ENCODE peak calls at places on chromosomes 3 and 15, in eight cellular contexts. W, U, G, N, B, V, I and Q are unnamed samples.

GRCh38 chr15:78072080-78072892 is 5.2 kb downstream of the TBC1D2B start:
- DNase-seq in V (peak; percentile 44), I (no peak), W (no peak), B (no peak), G (peak; percentile 64), U (no peak), N (no peak), Q (no peak)

GRCh38 chr3:79947469-79947868 is 179.7 kb upstream of the ROBO1 start:
- DNase-seq in B (no peak), N (no peak), I (no peak), G (no peak), U (no peak), V (peak; percentile 78), W (peak; percentile 55), Q (no peak)

GRCh38 chr15:39429898-39430357 is 151.0 kb upstream of the THBS1 start:
- DNase-seq in N (no peak), I (no peak), W (peak; percentile 74), V (peak; percentile 79), B (no peak), U (no peak), G (no peak), Q (peak; percentile 14)

GRCh38 chr3:107662586-107662985 is 139.8 kb downstream of the BBX start:
- DNase-seq in V (no peak), I (no peak), W (no peak), G (no peak), U (no peak), B (no peak), N (no peak), Q (no peak)

GRCh38 chr3:45414823-45415222 is 26.4 kb downstream of the LARS2 start:
- DNase-seq in N (no peak), G (no peak), I (no peak), U (no peak), B (no peak), V (peak; percentile 52), W (peak; percentile 20), Q (no peak)

GRCh38 chr15:39833515-39833981 is 50.9 kb upstream of the FSIP1 start:
- DNase-seq in N (no peak), I (no peak), G (no peak), V (peak; percentile 50), W (peak; percentile 25), U (no peak), B (peak; percentile 60), Q (no peak)

GRCh38 chr3:39097716-39098472 is 9.5 kb downstream of the GORASP1 start:
- DNase-seq in U (no peak), N (no peak), B (peak; percentile 89), V (no peak), I (no peak), W (no peak), G (no peak), Q (no peak)

GRCh38 chr3:14361068-14361677 is 41.2 kb upstream of the SLC6A6 start:
- DNase-seq in V (no peak), W (no peak), I (no peak), B (no peak), N (no peak), U (no peak), G (no peak), Q (no peak)

GRCh38 chr15:89556413-89557262 is 18.6 kb upstream of the TICRR start:
- DNase-seq in N (no peak), I (no peak), V (peak; percentile 58), U (no peak), W (peak; percentile 63), G (peak; percentile 31), B (no peak), Q (peak; percentile 74)

GRCh38 chr15:31280037-31280830 is 46.4 kb upstream of the KLF13 start:
- DNase-seq in N (peak; percentile 55), G (peak; percentile 14), I (no peak), U (peak; percentile 52), V (no peak), B (no peak), W (peak; percentile 31), Q (no peak)

GRCh38 chr3:8736436-8736835 is 2.8 kb downstream of the CAV3 start:
- DNase-seq in I (no peak), N (no peak), U (no peak), V (no peak), G (no peak), B (no peak), W (no peak), Q (no peak)

GRCh38 chr3:80550154-80550553 is 782.4 kb upstream of the ROBO1 start:
- DNase-seq in G (no peak), B (no peak), U (no peak), V (no peak), W (no peak), N (no peak), I (no peak), Q (no peak)

GRCh38 chr3:169367016-169367415 is 296.5 kb downstream of the MECOM start:
- DNase-seq in V (no peak), U (no peak), G (no peak), W (no peak), B (no peak), I (no peak), N (no peak), Q (no peak)

GRCh38 chr3:169362872-169363271 is 300.6 kb downstream of the MECOM start:
- DNase-seq in B (no peak), U (no peak), I (no peak), G (no peak), V (no peak), W (no peak), N (no peak), Q (peak; percentile 31)

GRCh38 chr3:169362261-169362660 is 301.3 kb downstream of the MECOM start:
- DNase-seq in B (no peak), U (no peak), I (no peak), G (peak; percentile 55), V (no peak), N (no peak), W (peak; percentile 64), Q (peak; percentile 87)

GRCh38 chr3:169363318-169363717 is 300.2 kb downstream of the MECOM start:
- DNase-seq in B (no peak), N (no peak), G (peak; percentile 9), U (no peak), I (no peak), W (no peak), V (no peak), Q (peak; percentile 34)

GRCh38 chr3:169365993-169366915 is 297.3 kb downstream of the MECOM start:
- DNase-seq in U (no peak), G (no peak), B (no peak), I (no peak), N (no peak), V (peak; percentile 72), W (peak; percentile 81), Q (no peak)
- TF ChIP-seq CTCF in U (no peak), G (no peak), B (no peak), I (no peak), N (no peak), V (no peak), W (no peak), Q (no peak)

DNA sequence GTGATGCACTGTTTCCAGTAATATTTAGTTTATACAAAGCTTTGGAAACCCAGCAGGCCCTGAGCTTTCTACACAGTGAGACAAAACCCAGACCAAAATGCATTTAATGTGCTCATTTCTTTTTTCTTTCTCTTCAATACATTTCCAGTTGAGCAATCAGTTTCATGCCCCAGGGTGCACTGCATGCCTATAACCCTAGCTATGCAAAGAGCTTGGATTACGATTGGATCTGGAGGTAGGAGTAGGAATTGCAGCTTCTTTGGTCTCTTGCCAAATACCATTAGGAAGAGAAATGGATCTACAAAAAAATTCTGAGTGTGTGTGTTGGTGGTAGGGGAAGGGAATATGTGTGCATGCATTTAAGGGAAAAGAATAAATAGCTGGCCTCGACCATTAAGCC is 1001.4 kb downstream of the SQOR start:
- DNase-seq in B (no peak), N (no peak), V (peak; percentile 68), W (no peak), U (no peak), G (no peak), I (no peak), Q (no peak)
- TF ChIP-seq CTCF in B (no peak), N (no peak), V (no peak), W (no peak), U (no peak), G (no peak), I (no peak), Q (no peak)

GRCh38 chr15:68633181-68634121 is 54.7 kb downstream of the CORO2B start:
- DNase-seq in U (no peak), W (no peak), N (no peak), V (no peak), B (no peak), I (no peak), G (no peak), Q (no peak)

GRCh38 chr15:68632101-68632500 is 53.3 kb downstream of the CORO2B start:
- DNase-seq in I (no peak), W (no peak), B (no peak), U (no peak), V (no peak), N (no peak), G (no peak), Q (no peak)

GRCh38 chr15:68630836-68631235 is 52.0 kb downstream of the CORO2B start:
- DNase-seq in W (no peak), N (no peak), V (no peak), U (no peak), I (no peak), B (no peak), G (no peak), Q (no peak)

GRCh38 chr15:68630205-68630555 is 51.4 kb downstream of the CORO2B start:
- DNase-seq in G (no peak), B (no peak), W (no peak), U (no peak), I (no peak), N (no peak), V (no peak), Q (no peak)

DNA sequence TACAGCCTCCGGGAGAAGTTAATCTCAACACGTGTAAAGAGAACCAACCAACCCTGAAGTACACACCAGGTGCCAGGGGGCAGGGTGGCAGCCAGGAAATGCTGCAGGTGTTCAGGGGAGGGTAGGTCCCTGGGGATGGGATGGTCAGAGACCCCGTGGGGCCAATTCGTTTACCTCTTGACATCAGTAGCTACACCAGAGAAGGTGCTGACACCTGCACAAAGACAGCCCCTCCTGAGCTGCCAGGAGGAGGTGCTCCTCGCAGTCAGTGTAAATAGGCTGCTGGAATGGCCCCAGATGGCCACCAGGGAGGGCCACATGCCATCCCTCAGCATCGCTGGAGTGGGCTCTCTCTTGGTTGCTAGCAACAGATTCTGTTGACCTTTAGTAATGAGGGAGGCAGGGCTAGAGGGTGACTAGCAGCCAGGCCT is 52.8 kb downstream of the CORO2B start:
- DNase-seq in I (no peak), B (no peak), W (no peak), N (no peak), G (no peak), U (no peak), V (no peak), Q (no peak)
- TF ChIP-seq CTCF in I (peak; percentile 44), B (no peak), W (no peak), N (no peak), G (no peak), U (no peak), V (peak; percentile 21), Q (no peak)

DNA sequence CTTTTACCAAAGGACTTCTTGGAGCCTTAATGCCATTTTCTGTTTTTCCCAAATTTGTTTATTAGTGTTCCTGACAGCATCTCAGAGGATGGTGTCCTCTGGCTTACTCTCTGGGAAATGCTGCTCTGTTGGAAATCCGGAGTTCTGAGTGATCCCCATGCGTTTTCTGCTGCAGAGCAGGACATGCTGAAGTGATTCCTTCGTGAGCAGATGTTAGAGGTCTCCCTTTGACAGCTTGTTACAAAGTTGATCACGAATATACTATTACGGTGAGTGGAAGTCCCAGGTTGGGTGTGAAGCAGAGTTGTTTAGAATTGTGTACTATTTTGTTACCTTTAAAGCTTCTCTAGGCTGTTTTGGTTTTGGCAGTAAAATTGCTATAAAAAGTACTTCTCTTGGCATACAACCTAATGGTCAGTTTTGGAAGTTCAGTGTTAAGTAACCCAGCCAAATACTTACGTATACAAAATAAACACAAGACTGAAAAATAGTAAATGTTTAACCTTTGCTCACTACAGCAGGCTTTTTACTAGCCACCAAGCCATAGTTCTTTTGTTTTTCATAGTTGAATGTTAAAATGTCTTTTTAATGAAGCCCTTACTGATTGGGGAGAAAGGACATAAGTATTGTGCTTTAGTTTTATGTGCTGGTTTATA is 15.0 kb upstream of the GOLGA6L9 start:
- DNase-seq in U (no peak), G (no peak), I (no peak), W (no peak), B (no peak), N (no peak), V (no peak), Q (no peak)
- TF ChIP-seq CTCF in U (no peak), G (no peak), I (no peak), W (no peak), B (no peak), N (no peak), V (no peak), Q (peak; percentile 24)